ENCODE peak calls at places on chromosomes 4 and X, in six cellular contexts. T, B, L, R, J and K are unnamed samples.

GRCh38 chr4:154004859-154005520 is 216.1 kb upstream of the SFRP2 start:
- DNase-seq in T (peak), B (no peak), L (no peak), R (no peak), J (no peak), K (no peak)

GRCh38 chrX:134237363-134237702 is 351 bp downstream of the CCDC160 start:
- DNase-seq in T (no peak), B (no peak), L (no peak), R (no peak), J (no peak), K (no peak)

GRCh38 chr4:62324215-62324614 is 1124.1 kb downstream of the ADGRL3 start:
- DNase-seq in T (no peak), B (no peak), L (no peak), R (no peak), J (peak), K (no peak)

GRCh38 chr4:140052050-140052449 is 101.9 kb downstream of the MAML3 start:
- DNase-seq in T (peak), B (no peak), L (no peak), R (no peak), J (peak), K (peak)

GRCh38 chrX:130340271-130340670 is 552 bp downstream of the SLC25A14 start:
- DNase-seq in T (no peak), B (no peak), L (peak), R (no peak), J (no peak), K (no peak)

GRCh38 chr4:31183256-31183655 is 463.1 kb downstream of the PCDH7 start:
- DNase-seq in T (no peak), B (no peak), L (no peak), R (no peak), J (no peak), K (no peak)

GRCh38 chrX:20128678-20129077 is 12.0 kb upstream of the MAP7D2 start:
- DNase-seq in T (no peak), B (no peak), L (no peak), R (no peak), J (no peak), K (no peak)

GRCh38 chr4:80301884-80302283 is 33.6 kb upstream of the CFAP299 start:
- DNase-seq in T (no peak), B (no peak), L (no peak), R (no peak), J (no peak), K (no peak)

GRCh38 chrX:29518100-29518499 is 697.3 kb upstream of the MAGEB2 start:
- DNase-seq in T (no peak), B (no peak), L (no peak), R (no peak), J (no peak), K (no peak)

GRCh38 chr4:41145571-41146078 is 68.7 kb downstream of the APBB2 start:
- DNase-seq in T (peak), B (peak), L (no peak), R (no peak), J (no peak), K (no peak)

GRCh38 chr4:2591189-2591588 is 54.7 kb downstream of the FAM193A start:
- DNase-seq in T (no peak), B (no peak), L (no peak), R (no peak), J (no peak), K (no peak)

GRCh38 chr4:30443289-30443688 is 276.9 kb upstream of the PCDH7 start:
- DNase-seq in T (no peak), B (no peak), L (no peak), R (no peak), J (no peak), K (no peak)

GRCh38 chrX:133776072-133776471 is 209.3 kb downstream of the GPC3 start:
- DNase-seq in T (no peak), B (no peak), L (peak), R (no peak), J (no peak), K (peak)

GRCh38 chr4:86358176-86358701 is 1.6 kb downstream of the MAPK10 start:
- DNase-seq in T (no peak), B (peak), L (no peak), R (no peak), J (no peak), K (peak)

GRCh38 chrX:49111846-49112245 is 11.7 kb downstream of the GPKOW start:
- DNase-seq in T (no peak), B (peak), L (no peak), R (no peak), J (no peak), K (no peak)

GRCh38 chr4:152234571-152234970 is 301.3 kb downstream of the FBXW7 start:
- DNase-seq in T (no peak), B (no peak), L (no peak), R (no peak), J (no peak), K (no peak)

GRCh38 chrX:1794586-1794985 is 179.7 kb downstream of the ASMT start:
- DNase-seq in T (no peak), B (no peak), L (no peak), R (no peak), J (no peak), K (no peak)

GRCh38 chr4:91909963-91910362 is 393.8 kb upstream of the GRID2 start:
- DNase-seq in T (no peak), B (no peak), L (no peak), R (no peak), J (no peak), K (no peak)

GRCh38 chrX:45165726-45166125 is 35.0 kb downstream of the DIPK2B start:
- DNase-seq in T (no peak), B (no peak), L (no peak), R (no peak), J (no peak), K (no peak)

GRCh38 chr4:163165217-163166017 is 1.3 kb downstream of the NAF1 start:
- DNase-seq in T (no peak), B (no peak), L (no peak), R (no peak), J (no peak), K (peak)

GRCh38 chrX:145630806-145631435 is 186.7 kb upstream of the SLITRK2 start:
- DNase-seq in T (no peak), B (no peak), L (no peak), R (no peak), J (no peak), K (no peak)

GRCh38 chrX:103061486-103061885 is 2.5 kb downstream of the BEX1 start:
- DNase-seq in T (peak), B (no peak), L (no peak), R (no peak), J (no peak), K (peak)

GRCh38 chr4:109925396-109925795 is 12.7 kb downstream of the EGF start:
- DNase-seq in T (no peak), B (no peak), L (no peak), R (no peak), J (no peak), K (no peak)

GRCh38 chrX:40628506-40628905 is 5.3 kb downstream of the MPC1L start:
- DNase-seq in T (no peak), B (no peak), L (no peak), R (no peak), J (no peak), K (no peak)

GRCh38 chr4:100208459-100208858 is 18.2 kb upstream of the DDIT4L start:
- DNase-seq in T (no peak), B (no peak), L (no peak), R (no peak), J (no peak), K (peak)

GRCh38 chr4:84907145-84907544 is 59.3 kb downstream of the WDFY3 start:
- DNase-seq in T (no peak), B (no peak), L (no peak), R (no peak), J (no peak), K (no peak)

GRCh38 chr4:54227261-54228063 is 1.6 kb upstream of the PDGFRA start:
- DNase-seq in T (peak), B (no peak), L (peak), R (no peak), J (no peak), K (peak)

GRCh38 chr4:181968371-181968770 is 274.8 kb upstream of the TENM3 start:
- DNase-seq in T (peak), B (no peak), L (no peak), R (no peak), J (no peak), K (no peak)

GRCh38 chrX:136185409-136186022 is 38.2 kb downstream of the FHL1 start:
- DNase-seq in T (peak), B (no peak), L (no peak), R (no peak), J (no peak), K (peak)

GRCh38 chr4:144645102-144645469 is 870 bp upstream of the HHIP start:
- DNase-seq in T (no peak), B (peak), L (no peak), R (no peak), J (no peak), K (peak)

GRCh38 chr4:33722254-33722653 is 2522.1 kb downstream of the ARAP2 start:
- DNase-seq in T (peak), B (no peak), L (no peak), R (no peak), J (no peak), K (no peak)

GRCh38 chrX:49106930-49107329 is 16.6 kb downstream of the GPKOW start:
- DNase-seq in T (peak), B (peak), L (no peak), R (no peak), J (no peak), K (peak)

GRCh38 chrX:40514376-40514775 is 66.4 kb upstream of the ATP6AP2 start:
- DNase-seq in T (no peak), B (no peak), L (no peak), R (no peak), J (no peak), K (peak)

GRCh38 chr4:41257257-41257900 is 651 bp downstream of the UCHL1 start:
- DNase-seq in T (no peak), B (peak), L (peak), R (peak), J (peak), K (peak)

GRCh38 chrX:77788050-77788449 is 2.0 kb upstream of the ATRX start:
- DNase-seq in T (no peak), B (no peak), L (no peak), R (no peak), J (peak), K (no peak)

GRCh38 chr4:2395584-2395983 is 22.9 kb downstream of the ZFYVE28 start:
- DNase-seq in T (no peak), B (no peak), L (no peak), R (no peak), J (no peak), K (no peak)

GRCh38 chrX:138378876-138379275 is 332.6 kb downstream of the FGF13 start:
- DNase-seq in T (no peak), B (no peak), L (no peak), R (no peak), J (no peak), K (no peak)

GRCh38 chr4:8543623-8544022 is 36.6 kb upstream of the GPR78 start:
- DNase-seq in T (no peak), B (no peak), L (no peak), R (no peak), J (no peak), K (no peak)

GRCh38 chrX:111511477-111511876 is at the start of gene SERTM2:
- DNase-seq in T (no peak), B (no peak), L (no peak), R (no peak), J (no peak), K (peak)